ENCODE peak calls at places on chromosomes 6 and 20, in seven cellular contexts. P, R, C, B, K, F and S are unnamed samples.

GRCh38 chr20:40120827-40121226 is 568.2 kb downstream of the MAFB start:
- DNase-seq in B (no peak), K (no peak), C (no peak), P (no peak), F (no peak), R (no peak), S (no peak)

GRCh38 chr6:149364558-149364957 is 35.5 kb upstream of the SUMO4 start:
- DNase-seq in B (no peak), R (no peak), F (no peak), P (no peak), K (no peak), C (peak), S (no peak)

GRCh38 chr6:170147832-170148708 is 142.8 kb downstream of the DLL1 start:
- DNase-seq in F (no peak), C (no peak), B (no peak), K (no peak), R (no peak), P (no peak), S (no peak)

GRCh38 chr20:54256202-54256601 is 48.3 kb downstream of the PFDN4 start:
- DNase-seq in C (no peak), K (no peak), B (no peak), R (no peak), F (no peak), P (no peak), S (no peak)

GRCh38 chr6:30075094-30075986 is at the start of gene RNF39:
- DNase-seq in R (peak), F (peak), C (no peak), B (peak), P (no peak), K (no peak), S (no peak)

GRCh38 chr6:166620478-166621113 is 6.5 kb downstream of the RPS6KA2 start:
- DNase-seq in B (no peak), K (no peak), C (no peak), R (no peak), F (no peak), P (peak), S (no peak)

GRCh38 chr6:159008656-159009288 is 8.8 kb upstream of the RSPH3 start:
- DNase-seq in B (no peak), R (peak), P (peak), K (no peak), C (peak), F (peak), S (no peak)

GRCh38 chr6:127096167-127096566 is 22.3 kb upstream of the RSPO3 start:
- DNase-seq in R (no peak), F (no peak), K (no peak), P (no peak), B (no peak), C (no peak), S (no peak)

GRCh38 chr6:76843376-76843775 is 619.9 kb downstream of the HTR1B start:
- DNase-seq in C (no peak), B (no peak), K (no peak), F (no peak), R (no peak), P (no peak), S (no peak)

GRCh38 chr20:30491016-30491415 is 766.4 kb upstream of the DEFB115 start:
- DNase-seq in P (no peak), B (no peak), C (no peak), R (no peak), K (no peak), F (no peak), S (no peak)

GRCh38 chr20:48538856-48539255 is 288.9 kb downstream of the PREX1 start:
- DNase-seq in C (no peak), B (no peak), F (no peak), R (peak), P (no peak), K (no peak), S (no peak)

GRCh38 chr6:31172973-31173384 is 2.5 kb upstream of the POU5F1 start:
- DNase-seq in F (no peak), C (no peak), R (no peak), P (no peak), B (no peak), K (no peak), S (no peak)

GRCh38 chr6:167791780-167792478 is 34.8 kb upstream of the AFDN start:
- DNase-seq in K (no peak), R (no peak), F (no peak), B (peak), P (no peak), C (no peak), S (no peak)

GRCh38 chr6:167512926-167513325 is 188.0 kb downstream of the TTLL2 start:
- DNase-seq in C (no peak), R (no peak), B (no peak), K (no peak), F (no peak), P (no peak), S (no peak)

GRCh38 chr6:147321260-147321659 is 117.0 kb downstream of the STXBP5 start:
- DNase-seq in B (no peak), K (no peak), R (no peak), F (peak), P (no peak), C (no peak), S (no peak)

GRCh38 chr20:32470025-32470861 is 112.1 kb downstream of the ASXL1 start:
- DNase-seq in P (peak), B (peak), C (peak), F (peak), K (no peak), R (peak), S (no peak)

GRCh38 chr20:12237772-12238171 is 320.1 kb downstream of the BTBD3 start:
- DNase-seq in P (peak), R (peak), K (no peak), C (no peak), F (no peak), B (peak), S (peak)

GRCh38 chr20:44092551-44093248 is 94.3 kb downstream of the JPH2 start:
- DNase-seq in F (peak), R (peak), P (peak), K (no peak), C (peak), B (peak), S (no peak)

GRCh38 chr6:41781302-41781711 is 725 bp downstream of the PRICKLE4 start:
- DNase-seq in F (no peak), K (no peak), R (peak), C (no peak), B (peak), P (peak), S (peak)

GRCh38 chr6:36649086-36649485 is 29.4 kb upstream of the CDKN1A start:
- DNase-seq in K (no peak), P (no peak), F (no peak), R (no peak), B (no peak), C (no peak), S (no peak)

GRCh38 chr20:63955281-63955845 is 853 bp downstream of the UCKL1 start:
- DNase-seq in F (peak), C (no peak), K (no peak), B (no peak), P (peak), R (peak), S (no peak)

GRCh38 chr20:63957690-63958441 is 1.6 kb upstream of the UCKL1 start:
- DNase-seq in C (peak), B (peak), R (peak), P (peak), K (no peak), F (peak), S (no peak)

GRCh38 chr20:63956664-63957003 is 418 bp upstream of the UCKL1 start:
- DNase-seq in K (no peak), C (no peak), P (no peak), B (no peak), R (peak), F (no peak), S (no peak)

GRCh38 chr20:63957004-63957689 is 931 bp upstream of the UCKL1 start:
- DNase-seq in B (peak), C (peak), K (peak), R (peak), F (peak), P (peak), S (peak)

DNA sequence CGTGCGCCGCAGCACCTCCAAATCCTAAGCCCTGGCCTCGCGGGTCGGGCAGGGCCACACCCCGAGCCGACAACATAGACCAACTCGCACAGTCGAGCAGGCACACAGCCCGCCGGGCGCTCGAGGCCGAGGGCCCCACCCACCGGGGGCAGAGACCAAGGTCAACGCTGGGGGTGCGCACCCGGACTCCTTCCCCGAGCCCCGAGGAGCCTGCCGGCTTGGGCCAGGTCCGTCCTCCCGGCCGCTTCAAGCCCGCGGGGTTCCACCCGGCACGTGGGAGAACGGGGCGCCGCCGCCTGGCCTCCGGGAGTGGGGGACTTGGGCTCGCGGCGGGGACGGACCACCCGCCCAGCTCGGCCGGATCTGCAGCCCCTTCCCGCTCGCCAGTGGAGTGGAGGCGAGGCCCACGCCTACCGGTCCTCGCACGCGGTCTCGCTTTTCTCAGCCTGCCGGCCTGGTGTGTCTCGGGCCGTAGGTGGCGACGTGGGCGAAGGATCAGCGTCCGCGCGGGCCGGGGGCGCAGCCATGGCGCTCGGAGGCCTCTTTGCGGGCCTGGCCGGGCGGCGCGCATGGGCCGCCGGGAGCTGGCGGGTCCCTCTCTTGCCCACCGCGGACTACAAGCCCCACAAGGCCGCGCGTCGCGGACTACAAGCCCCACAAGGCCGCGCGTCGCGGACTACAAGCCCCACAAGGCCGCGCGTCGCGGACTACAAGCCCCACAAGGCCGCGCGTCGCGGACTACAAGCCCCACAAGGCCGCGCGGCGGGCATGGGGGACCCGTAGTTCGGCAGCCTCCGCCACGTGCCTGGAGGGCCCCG is at the start of gene UCKL1:
- DNase-seq in F (peak), C (peak), R (peak), K (peak), P (peak), B (peak), S (peak)
- TF ChIP-seq CTCF in F (peak), C (no peak), R (no peak), K (peak), P (no peak), B (no peak), S (peak)

DNA sequence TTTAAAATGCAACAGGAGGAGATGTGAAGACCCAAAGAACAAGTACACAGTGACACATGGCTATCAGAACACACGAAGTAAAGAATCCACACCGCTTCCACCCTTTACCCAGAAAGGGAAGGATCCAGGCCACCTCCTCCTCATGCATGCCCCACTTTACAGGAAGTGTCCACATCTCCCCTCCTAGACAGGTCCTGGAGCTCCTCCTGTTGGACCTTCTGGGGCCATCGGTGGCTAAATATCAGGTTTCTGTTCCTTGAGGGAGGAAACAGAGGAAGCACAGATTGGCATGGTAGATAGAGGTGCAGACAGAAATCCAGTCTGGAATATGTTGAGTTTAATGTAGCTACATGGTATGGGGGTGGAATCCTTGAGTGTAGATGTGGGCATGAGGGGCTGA is 10.9 kb downstream of the NINL start:
- DNase-seq in C (peak), R (peak), P (peak), K (no peak), F (peak), B (no peak), S (no peak)
- TF ChIP-seq CTCF in C (peak), R (peak), P (no peak), K (no peak), F (peak), B (no peak), S (no peak)

GRCh38 chr6:63882208-63882607 is 246.6 kb downstream of the PHF3 start:
- DNase-seq in C (no peak), P (no peak), B (no peak), R (peak), F (peak), K (no peak), S (no peak)
- TF ChIP-seq CTCF in C (no peak), P (no peak), B (no peak), R (peak), F (no peak), K (peak), S (no peak)

GRCh38 chr6:155765275-155766194 is 309.9 kb upstream of the NOX3 start:
- DNase-seq in C (peak), R (peak), P (peak), K (no peak), F (peak), B (no peak), S (no peak)
- TF ChIP-seq CTCF in C (no peak), R (peak), P (no peak), K (no peak), F (peak), B (no peak), S (no peak)

DNA sequence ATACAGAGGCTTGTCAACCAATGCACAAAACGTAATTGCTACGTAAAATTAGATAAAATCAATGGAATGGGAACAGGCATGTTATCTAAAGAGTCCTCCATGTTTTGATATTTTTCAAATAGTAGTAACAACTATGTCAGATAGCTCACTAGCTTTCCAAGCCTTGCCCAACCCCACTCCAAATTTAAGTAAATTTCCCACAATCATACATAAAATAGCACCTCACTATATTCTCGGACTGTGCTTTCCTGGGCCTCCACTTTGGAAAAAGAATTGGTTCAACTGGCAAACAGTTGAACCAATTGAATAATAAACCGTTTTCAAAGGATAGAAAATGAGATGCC is 3.6 kb downstream of the HAO1 start:
- DNase-seq in F (no peak), B (no peak), R (no peak), K (no peak), C (no peak), P (no peak), S (no peak)
- TF ChIP-seq CTCF in F (no peak), B (no peak), R (no peak), K (no peak), C (no peak), P (no peak), S (no peak)